ENCODE peak calls at places on chromosomes 12 and 14, in four cellular contexts. Q is NCI-H2107, E is GM10248, R is astrocyte. X is an unnamed sample.

GRCh38 chr12:29155079-29155478 is 6.0 kb downstream of the FAR2 start:
- DNase-seq in Q (no peak), E (no peak), R (no peak), X (no peak)

GRCh38 chr12:1457901-1458300 is 136.5 kb downstream of the FBXL14 start:
- DNase-seq in Q (no peak), E (no peak), R (peak; percentile 90), X (no peak)

GRCh38 chr12:63294327-63294632 is 143.3 kb upstream of the AVPR1A start:
- DNase-seq in Q (no peak), E (no peak), R (peak; percentile 72), X (no peak)

GRCh38 chr12:80709811-80710726 is 2.6 kb downstream of the MYF6 start:
- DNase-seq in Q (no peak), E (no peak), R (no peak), X (peak; percentile 26)

GRCh38 chr14:68444449-68445168 is 348.3 kb downstream of the ZFP36L1 start:
- DNase-seq in Q (peak; percentile 57), E (no peak), R (peak; percentile 74), X (peak; percentile 32)

GRCh38 chr12:12449533-12450025 is 92.7 kb downstream of the BORCS5 start:
- DNase-seq in Q (no peak), E (no peak), R (no peak), X (no peak)

GRCh38 chr14:74616507-74616906 is 4.5 kb upstream of the LTBP2 start:
- DNase-seq in Q (no peak), E (no peak), R (peak; percentile 89), X (no peak)

GRCh38 chr14:104290756-104291122 is 152.4 kb downstream of the KIF26A start:
- DNase-seq in Q (no peak), E (no peak), R (no peak), X (no peak)

X was measured in RPMI8226.